ENCODE peak calls at places on chromosomes 7 and 10, in eight cellular contexts. One of them, this sample, is unnamed.

GRCh38 chr10:52351911-52352310 is 37.8 kb downstream of the DKK1 start:
- DNase-seq in GM12891: no peak
- DNase-seq in HL-60: no peak
- DNase-seq in sigmoid colon: no peak
- DNase-seq in SK-N-SH: no peak
- DNase-seq in K562: no peak
- DNase-seq in endothelial cell of umbilical vein: peak
- DNase-seq in esophagus muscularis mucosa: no peak
- DNase-seq in this sample: no peak

GRCh38 chr10:93867481-93867880 is 26.3 kb upstream of the SLC35G1 start:
- DNase-seq in SK-N-SH: no peak
- DNase-seq in sigmoid colon: no peak
- DNase-seq in endothelial cell of umbilical vein: no peak
- DNase-seq in HL-60: no peak
- DNase-seq in esophagus muscularis mucosa: peak
- DNase-seq in K562: no peak
- DNase-seq in GM12891: no peak
- DNase-seq in this sample: no peak

GRCh38 chr10:95519132-95519487 is 42.1 kb downstream of the SORBS1 start:
- DNase-seq in GM12891: no peak
- DNase-seq in esophagus muscularis mucosa: no peak
- DNase-seq in SK-N-SH: no peak
- DNase-seq in endothelial cell of umbilical vein: no peak
- DNase-seq in HL-60: no peak
- DNase-seq in K562: no peak
- DNase-seq in sigmoid colon: no peak
- DNase-seq in this sample: peak

GRCh38 chr7:114302858-114303257 is 111.8 kb upstream of the FOXP2 start:
- DNase-seq in K562: no peak
- DNase-seq in SK-N-SH: no peak
- DNase-seq in HL-60: no peak
- DNase-seq in endothelial cell of umbilical vein: no peak
- DNase-seq in GM12891: no peak
- DNase-seq in esophagus muscularis mucosa: no peak
- DNase-seq in sigmoid colon: no peak
- DNase-seq in this sample: no peak

GRCh38 chr10:80416401-80417098 is 8.2 kb downstream of the PRXL2A start:
- DNase-seq in GM12891: no peak
- DNase-seq in K562: no peak
- DNase-seq in HL-60: no peak
- DNase-seq in sigmoid colon: peak
- DNase-seq in endothelial cell of umbilical vein: peak
- DNase-seq in SK-N-SH: no peak
- DNase-seq in esophagus muscularis mucosa: no peak
- DNase-seq in this sample: peak

GRCh38 chr10:43202224-43202656 is 64.0 kb downstream of the CSGALNACT2 start:
- DNase-seq in sigmoid colon: peak
- DNase-seq in HL-60: peak
- DNase-seq in SK-N-SH: peak
- DNase-seq in K562: peak
- DNase-seq in endothelial cell of umbilical vein: no peak
- DNase-seq in esophagus muscularis mucosa: no peak
- DNase-seq in GM12891: peak
- DNase-seq in this sample: peak

GRCh38 chr7:129657363-129657762 is 45.8 kb downstream of the NRF1 start:
- DNase-seq in sigmoid colon: no peak
- DNase-seq in GM12891: no peak
- DNase-seq in HL-60: no peak
- DNase-seq in esophagus muscularis mucosa: no peak
- DNase-seq in SK-N-SH: no peak
- DNase-seq in K562: no peak
- DNase-seq in endothelial cell of umbilical vein: no peak
- DNase-seq in this sample: no peak

GRCh38 chr7:80428161-80429054 is 83.5 kb downstream of the GNAT3 start:
- DNase-seq in K562: peak
- DNase-seq in HL-60: peak
- DNase-seq in SK-N-SH: peak
- DNase-seq in esophagus muscularis mucosa: no peak
- DNase-seq in GM12891: peak
- DNase-seq in endothelial cell of umbilical vein: peak
- DNase-seq in sigmoid colon: no peak
- DNase-seq in this sample: no peak

GRCh38 chr7:157044943-157045660 is 34.6 kb upstream of the MNX1 start:
- DNase-seq in HL-60: no peak
- DNase-seq in sigmoid colon: no peak
- DNase-seq in endothelial cell of umbilical vein: no peak
- DNase-seq in K562: no peak
- DNase-seq in GM12891: no peak
- DNase-seq in SK-N-SH: no peak
- DNase-seq in esophagus muscularis mucosa: no peak
- DNase-seq in this sample: no peak

GRCh38 chr7:75048435-75049379 is 24.9 kb downstream of the RCC1L start:
- DNase-seq in SK-N-SH: no peak
- DNase-seq in endothelial cell of umbilical vein: no peak
- DNase-seq in esophagus muscularis mucosa: no peak
- DNase-seq in sigmoid colon: no peak
- DNase-seq in GM12891: no peak
- DNase-seq in HL-60: no peak
- DNase-seq in K562: no peak
- DNase-seq in this sample: no peak

GRCh38 chr7:729154-730000 is 2.3 kb upstream of the PRKAR1B start:
- DNase-seq in sigmoid colon: peak
- DNase-seq in esophagus muscularis mucosa: no peak
- DNase-seq in K562: no peak
- DNase-seq in HL-60: no peak
- DNase-seq in SK-N-SH: no peak
- DNase-seq in GM12891: no peak
- DNase-seq in endothelial cell of umbilical vein: no peak
- DNase-seq in this sample: no peak

GRCh38 chr7:28149291-28150101 is 31.1 kb downstream of the JAZF1 start:
- DNase-seq in endothelial cell of umbilical vein: peak
- DNase-seq in esophagus muscularis mucosa: no peak
- DNase-seq in GM12891: no peak
- DNase-seq in K562: no peak
- DNase-seq in HL-60: no peak
- DNase-seq in sigmoid colon: no peak
- DNase-seq in SK-N-SH: no peak
- DNase-seq in this sample: peak

GRCh38 chr7:50531401-50531906 is 33.8 kb downstream of the DDC start:
- DNase-seq in sigmoid colon: no peak
- DNase-seq in K562: no peak
- DNase-seq in SK-N-SH: peak
- DNase-seq in endothelial cell of umbilical vein: peak
- DNase-seq in HL-60: no peak
- DNase-seq in esophagus muscularis mucosa: peak
- DNase-seq in GM12891: no peak
- DNase-seq in this sample: no peak

GRCh38 chr7:51279391-51280023 is 37.1 kb downstream of the COBL start:
- DNase-seq in SK-N-SH: no peak
- DNase-seq in endothelial cell of umbilical vein: no peak
- DNase-seq in K562: no peak
- DNase-seq in sigmoid colon: no peak
- DNase-seq in HL-60: no peak
- DNase-seq in esophagus muscularis mucosa: peak
- DNase-seq in GM12891: no peak
- DNase-seq in this sample: no peak

GRCh38 chr7:26007510-26007909 is 144.5 kb upstream of the NFE2L3 start:
- DNase-seq in esophagus muscularis mucosa: no peak
- DNase-seq in sigmoid colon: no peak
- DNase-seq in GM12891: no peak
- DNase-seq in endothelial cell of umbilical vein: no peak
- DNase-seq in SK-N-SH: no peak
- DNase-seq in K562: no peak
- DNase-seq in HL-60: no peak
- DNase-seq in this sample: peak

DNA sequence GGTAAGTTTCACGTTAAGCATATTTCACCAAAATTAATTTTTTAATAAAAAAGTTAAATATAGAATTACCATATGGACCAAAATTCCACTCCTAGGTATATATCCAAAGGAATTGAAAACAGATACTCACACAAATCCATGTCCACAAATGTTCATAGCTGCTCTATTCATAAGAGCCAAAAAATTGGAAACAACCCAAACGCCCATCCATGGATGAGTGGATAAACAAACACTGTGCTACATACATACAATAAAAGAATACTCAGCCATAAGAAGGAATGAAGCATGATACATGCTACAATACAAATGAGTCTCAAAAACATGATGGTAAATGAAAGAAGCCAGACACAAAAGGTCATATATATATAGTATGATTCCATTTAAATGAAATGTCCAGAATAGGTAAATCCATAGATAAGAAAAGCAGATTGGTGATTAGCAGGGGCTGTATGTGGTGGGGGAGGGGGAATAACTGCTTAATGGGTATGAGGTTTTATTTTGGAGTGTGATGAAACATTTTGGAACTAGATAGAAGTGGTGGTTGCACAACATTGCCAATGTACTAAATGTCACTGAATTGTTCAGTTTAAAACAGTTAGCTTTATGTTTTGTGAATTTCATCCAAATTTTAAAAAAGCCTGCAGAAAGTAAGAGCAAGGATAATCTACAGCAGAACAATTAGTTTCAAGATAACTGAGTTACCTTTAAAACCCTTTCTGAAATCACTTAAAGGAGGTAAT is 101.2 kb upstream of the EFCAB10 start:
- DNase-seq in HL-60: peak
- DNase-seq in sigmoid colon: no peak
- DNase-seq in GM12891: no peak
- DNase-seq in K562: no peak
- DNase-seq in SK-N-SH: no peak
- DNase-seq in endothelial cell of umbilical vein: no peak
- DNase-seq in esophagus muscularis mucosa: no peak
- DNase-seq in this sample: no peak
- TF ChIP-seq POLR2AphosphoS5 in HL-60: no peak
- TF ChIP-seq POLR2AphosphoS5 in sigmoid colon: no peak
- TF ChIP-seq POLR2AphosphoS5 in GM12891: no peak
- TF ChIP-seq POLR2AphosphoS5 in K562: no peak
- TF ChIP-seq POLR2AphosphoS5 in SK-N-SH: no peak
- TF ChIP-seq POLR2AphosphoS5 in endothelial cell of umbilical vein: no peak
- TF ChIP-seq POLR2AphosphoS5 in esophagus muscularis mucosa: no peak
- TF ChIP-seq POLR2AphosphoS5 in this sample: no peak

GRCh38 chr10:59176241-59177030 is at the start of gene PHYHIPL:
- DNase-seq in GM12891: no peak
- DNase-seq in SK-N-SH: peak
- DNase-seq in K562: no peak
- DNase-seq in HL-60: no peak
- DNase-seq in sigmoid colon: peak
- DNase-seq in endothelial cell of umbilical vein: no peak
- DNase-seq in esophagus muscularis mucosa: no peak
- DNase-seq in this sample: no peak

GRCh38 chr10:59175538-59176240 is 754 bp upstream of the PHYHIPL start:
- DNase-seq in K562: no peak
- DNase-seq in esophagus muscularis mucosa: no peak
- DNase-seq in endothelial cell of umbilical vein: no peak
- DNase-seq in SK-N-SH: no peak
- DNase-seq in GM12891: no peak
- DNase-seq in HL-60: no peak
- DNase-seq in sigmoid colon: no peak
- DNase-seq in this sample: no peak

GRCh38 chr10:59179027-59179426 is 2.6 kb downstream of the PHYHIPL start:
- DNase-seq in endothelial cell of umbilical vein: no peak
- DNase-seq in HL-60: no peak
- DNase-seq in sigmoid colon: no peak
- DNase-seq in SK-N-SH: no peak
- DNase-seq in GM12891: no peak
- DNase-seq in K562: no peak
- DNase-seq in esophagus muscularis mucosa: no peak
- DNase-seq in this sample: no peak

GRCh38 chr10:59177862-59178235 is 1.4 kb downstream of the PHYHIPL start:
- DNase-seq in HL-60: no peak
- DNase-seq in K562: no peak
- DNase-seq in sigmoid colon: no peak
- DNase-seq in GM12891: no peak
- DNase-seq in esophagus muscularis mucosa: no peak
- DNase-seq in SK-N-SH: no peak
- DNase-seq in endothelial cell of umbilical vein: no peak
- DNase-seq in this sample: no peak

GRCh38 chr10:59177031-59177861 is 803 bp downstream of the PHYHIPL start:
- DNase-seq in K562: no peak
- DNase-seq in HL-60: no peak
- DNase-seq in SK-N-SH: peak
- DNase-seq in esophagus muscularis mucosa: no peak
- DNase-seq in endothelial cell of umbilical vein: peak
- DNase-seq in sigmoid colon: no peak
- DNase-seq in GM12891: no peak
- DNase-seq in this sample: no peak
- TF ChIP-seq POLR2AphosphoS5 in K562: no peak
- TF ChIP-seq POLR2AphosphoS5 in HL-60: no peak
- TF ChIP-seq POLR2AphosphoS5 in SK-N-SH: no peak
- TF ChIP-seq POLR2AphosphoS5 in esophagus muscularis mucosa: no peak
- TF ChIP-seq POLR2AphosphoS5 in endothelial cell of umbilical vein: no peak
- TF ChIP-seq POLR2AphosphoS5 in sigmoid colon: no peak
- TF ChIP-seq POLR2AphosphoS5 in GM12891: no peak
- TF ChIP-seq POLR2AphosphoS5 in this sample: no peak

GRCh38 chr7:33742521-33742920 is 162.8 kb upstream of the BMPER start:
- DNase-seq in sigmoid colon: no peak
- DNase-seq in endothelial cell of umbilical vein: no peak
- DNase-seq in esophagus muscularis mucosa: no peak
- DNase-seq in K562: no peak
- DNase-seq in GM12891: no peak
- DNase-seq in SK-N-SH: no peak
- DNase-seq in HL-60: no peak
- DNase-seq in this sample: no peak
- TF ChIP-seq POLR2AphosphoS5 in sigmoid colon: no peak
- TF ChIP-seq POLR2AphosphoS5 in endothelial cell of umbilical vein: no peak
- TF ChIP-seq POLR2AphosphoS5 in esophagus muscularis mucosa: no peak
- TF ChIP-seq POLR2AphosphoS5 in K562: no peak
- TF ChIP-seq POLR2AphosphoS5 in GM12891: no peak
- TF ChIP-seq POLR2AphosphoS5 in SK-N-SH: no peak
- TF ChIP-seq POLR2AphosphoS5 in HL-60: no peak
- TF ChIP-seq POLR2AphosphoS5 in this sample: no peak

GRCh38 chr10:124708922-124709520 is 35.2 kb downstream of the FAM53B start:
- DNase-seq in K562: no peak
- DNase-seq in GM12891: no peak
- DNase-seq in SK-N-SH: peak
- DNase-seq in HL-60: no peak
- DNase-seq in esophagus muscularis mucosa: no peak
- DNase-seq in sigmoid colon: no peak
- DNase-seq in endothelial cell of umbilical vein: no peak
- DNase-seq in this sample: no peak

GRCh38 chr10:124710266-124710881 is 33.8 kb downstream of the FAM53B start:
- DNase-seq in esophagus muscularis mucosa: no peak
- DNase-seq in GM12891: no peak
- DNase-seq in K562: no peak
- DNase-seq in sigmoid colon: no peak
- DNase-seq in endothelial cell of umbilical vein: no peak
- DNase-seq in SK-N-SH: no peak
- DNase-seq in HL-60: no peak
- DNase-seq in this sample: no peak

GRCh38 chr10:124711145-124711544 is 33.0 kb downstream of the FAM53B start:
- DNase-seq in sigmoid colon: no peak
- DNase-seq in GM12891: no peak
- DNase-seq in esophagus muscularis mucosa: no peak
- DNase-seq in HL-60: no peak
- DNase-seq in K562: no peak
- DNase-seq in SK-N-SH: no peak
- DNase-seq in endothelial cell of umbilical vein: no peak
- DNase-seq in this sample: no peak

GRCh38 chr10:124708246-124708779 is 35.9 kb downstream of the FAM53B start:
- DNase-seq in GM12891: no peak
- DNase-seq in SK-N-SH: no peak
- DNase-seq in sigmoid colon: no peak
- DNase-seq in endothelial cell of umbilical vein: peak
- DNase-seq in HL-60: no peak
- DNase-seq in esophagus muscularis mucosa: no peak
- DNase-seq in K562: no peak
- DNase-seq in this sample: no peak

GRCh38 chr10:124709862-124710261 is 34.3 kb downstream of the FAM53B start:
- DNase-seq in GM12891: no peak
- DNase-seq in endothelial cell of umbilical vein: no peak
- DNase-seq in sigmoid colon: no peak
- DNase-seq in HL-60: no peak
- DNase-seq in SK-N-SH: no peak
- DNase-seq in esophagus muscularis mucosa: no peak
- DNase-seq in K562: no peak
- DNase-seq in this sample: peak
- TF ChIP-seq POLR2AphosphoS5 in GM12891: no peak
- TF ChIP-seq POLR2AphosphoS5 in endothelial cell of umbilical vein: no peak
- TF ChIP-seq POLR2AphosphoS5 in sigmoid colon: peak
- TF ChIP-seq POLR2AphosphoS5 in HL-60: no peak
- TF ChIP-seq POLR2AphosphoS5 in SK-N-SH: no peak
- TF ChIP-seq POLR2AphosphoS5 in esophagus muscularis mucosa: peak
- TF ChIP-seq POLR2AphosphoS5 in K562: no peak
- TF ChIP-seq POLR2AphosphoS5 in this sample: peak